ENCODE peak calls at places on chromosomes 13 and 19, in nine cellular contexts. L, Y, G, P, A, E, D, C and Z are unnamed samples.

GRCh38 chr13:111216166-111216960 is 101.3 kb downstream of the ARHGEF7 start:
- DNase-seq in L (peak; percentile 46), Y (no peak), G (peak; percentile 63), P (peak; percentile 62), A (peak; percentile 27), E (peak; percentile 60), D (peak; percentile 38), C (no peak), Z (no peak)

GRCh38 chr19:13079542-13079986 is 23.1 kb downstream of the LYL1 start:
- DNase-seq in L (no peak), Y (peak; percentile 71), G (no peak), P (no peak), A (peak; percentile 50), E (peak; percentile 64), D (peak; percentile 61), C (no peak), Z (no peak)

GRCh38 chr13:68199271-68199670 is 969.1 kb upstream of the PCDH9 start:
- DNase-seq in L (no peak), Y (no peak), G (no peak), P (no peak), A (no peak), E (no peak), D (no peak), C (no peak), Z (no peak)

GRCh38 chr13:95749545-95749944 is 72.6 kb downstream of the DNAJC3 start:
- DNase-seq in L (no peak), Y (no peak), G (no peak), P (no peak), A (no peak), E (no peak), D (no peak), C (no peak), Z (no peak)

GRCh38 chr19:11931051-11931450 is 6.1 kb downstream of the ZNF700 start:
- DNase-seq in L (no peak), Y (no peak), G (no peak), P (no peak), A (peak; percentile 48), E (no peak), D (no peak), C (no peak), Z (no peak)

GRCh38 chr13:25153736-25154135 is 18.4 kb downstream of the AMER2 start:
- DNase-seq in L (no peak), Y (no peak), G (no peak), P (no peak), A (no peak), E (no peak), D (no peak), C (no peak), Z (no peak)

GRCh38 chr19:10998045-10998533 is 37.3 kb downstream of the SMARCA4 start:
- DNase-seq in L (no peak), Y (no peak), G (no peak), P (no peak), A (peak; percentile 29), E (no peak), D (peak; percentile 74), C (no peak), Z (peak; percentile 37)

GRCh38 chr13:62337109-62337880 is 921.6 kb upstream of the PCDH20 start:
- DNase-seq in L (no peak), Y (no peak), G (no peak), P (no peak), A (no peak), E (peak; percentile 59), D (no peak), C (no peak), Z (no peak)

GRCh38 chr13:36834299-36834698 is 15.3 kb downstream of the RFXAP start:
- DNase-seq in L (no peak), Y (no peak), G (no peak), P (no peak), A (peak; percentile 71), E (no peak), D (no peak), C (no peak), Z (no peak)

GRCh38 chr13:71979616-71980015 is 112.6 kb upstream of the DACH1 start:
- DNase-seq in L (no peak), Y (no peak), G (peak; percentile 22), P (no peak), A (no peak), E (peak; percentile 8), D (no peak), C (no peak), Z (no peak)

GRCh38 chr13:100506154-100506553 is 82.4 kb downstream of the GGACT start:
- DNase-seq in L (no peak), Y (no peak), G (no peak), P (no peak), A (no peak), E (no peak), D (no peak), C (no peak), Z (no peak)

GRCh38 chr13:71695662-71696061 is 171.3 kb downstream of the DACH1 start:
- DNase-seq in L (no peak), Y (no peak), G (no peak), P (no peak), A (no peak), E (no peak), D (no peak), C (no peak), Z (no peak)

GRCh38 chr19:10855879-10856522 is 7.8 kb downstream of the C19orf38 start:
- DNase-seq in L (no peak), Y (no peak), G (no peak), P (peak; percentile 47), A (no peak), E (peak; percentile 44), D (peak; percentile 25), C (no peak), Z (no peak)

GRCh38 chr13:75889427-75889826 is 253.3 kb downstream of the LMO7 start:
- DNase-seq in L (no peak), Y (no peak), G (no peak), P (no peak), A (no peak), E (no peak), D (no peak), C (no peak), Z (no peak)

GRCh38 chr19:18674616-18675015 is 8.9 kb upstream of the CRTC1 start:
- DNase-seq in L (no peak), Y (peak; percentile 65), G (no peak), P (no peak), A (peak; percentile 14), E (no peak), D (no peak), C (no peak), Z (no peak)

GRCh38 chr13:40200273-40200978 is 466.0 kb downstream of the FOXO1 start:
- DNase-seq in L (no peak), Y (no peak), G (no peak), P (no peak), A (no peak), E (no peak), D (no peak), C (no peak), Z (no peak)

GRCh38 chr19:16117594-16118033 is 5.9 kb downstream of the RAB8A start:
- DNase-seq in L (no peak), Y (no peak), G (no peak), P (no peak), A (no peak), E (no peak), D (no peak), C (no peak), Z (no peak)
- TF ChIP-seq CTCF in L (no peak), Y (no peak), G (no peak), P (no peak), A (peak; percentile 10), E (no peak), D (no peak), C (no peak), Z (no peak)

DNA sequence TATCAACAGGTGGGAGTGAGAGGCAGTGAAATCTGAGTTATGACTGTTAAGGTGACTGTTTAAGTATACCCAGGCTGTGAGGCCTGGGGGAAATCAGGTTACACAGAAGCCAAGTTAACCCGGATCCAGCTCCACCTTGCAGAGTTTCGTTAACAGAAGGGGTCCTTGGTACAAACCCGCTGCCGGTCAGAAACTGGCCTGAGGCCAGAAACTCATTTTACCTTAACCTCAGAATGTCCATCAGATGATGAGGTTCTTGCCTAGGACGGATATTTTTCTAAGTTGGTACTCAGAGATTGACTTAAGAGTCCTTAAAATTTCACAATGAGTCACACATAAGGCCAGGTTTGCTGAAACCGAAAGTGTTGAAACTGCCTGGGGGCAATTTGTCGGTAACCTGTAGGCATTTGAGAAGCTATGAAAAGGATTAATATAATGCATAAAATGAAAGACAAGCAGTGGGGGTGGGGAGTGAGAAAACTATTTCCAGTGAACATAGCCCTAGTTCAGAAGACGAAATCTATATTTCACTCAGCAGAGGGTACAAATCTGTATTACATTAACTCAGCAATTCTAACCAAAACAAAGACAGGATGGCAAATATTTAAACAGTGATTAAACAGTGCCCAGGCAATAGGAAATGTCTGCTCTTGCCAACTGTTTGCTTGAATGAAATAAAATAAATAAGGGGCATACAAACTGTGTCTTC is 350.6 kb downstream of the KCNRG start:
- DNase-seq in L (peak; percentile 22), Y (no peak), G (no peak), P (peak; percentile 52), A (no peak), E (no peak), D (no peak), C (no peak), Z (peak; percentile 55)
- H3K4me1 ChIP-seq in L (peaks cover 5% of the 10 kb centered on the region), Y (no peaks in the 10 kb centered on the region), G (no peaks in the 10 kb centered on the region), P (peaks cover 20% of the 10 kb centered on the region), A (no peaks in the 10 kb centered on the region), E (peaks cover 3% of the 10 kb centered on the region), D (no peaks in the 10 kb centered on the region), C (no peaks in the 10 kb centered on the region), Z (no peaks in the 10 kb centered on the region)

DNA sequence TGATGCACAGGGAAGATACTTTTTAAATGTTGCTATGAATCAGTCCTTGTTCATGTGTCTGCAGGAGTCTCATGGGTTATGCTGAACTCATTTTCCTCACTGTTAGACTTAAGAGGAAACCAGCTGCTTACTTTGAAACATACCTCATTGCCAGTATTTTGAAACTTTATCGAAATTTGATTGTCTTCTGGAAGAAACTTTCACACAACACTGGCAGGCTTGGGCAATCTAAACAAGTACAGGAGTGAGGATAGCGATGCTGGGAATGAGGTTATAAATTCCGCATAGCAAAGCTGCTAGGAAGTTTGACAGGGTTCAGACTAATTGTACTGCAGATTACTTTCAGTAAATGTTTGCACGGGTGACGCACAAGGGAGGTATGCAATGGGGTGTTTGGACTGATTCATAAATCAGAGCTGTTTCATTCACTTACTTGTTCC is 245.7 kb downstream of the DNAJC15 start:
- DNase-seq in L (no peak), Y (no peak), G (peak; percentile 86), P (peak; percentile 60), A (peak; percentile 98), E (no peak), D (peak; percentile 96), C (no peak), Z (peak; percentile 57)
- H3K4me3 ChIP-seq in L (no peak overlapping the region), Y (peak overlapping the region; percentile 6), G (no peak overlapping the region), P (no peak overlapping the region), A (no peak overlapping the region), E (no peak overlapping the region), D (no peak overlapping the region), C (no peak overlapping the region), Z (no peak overlapping the region)

DNA sequence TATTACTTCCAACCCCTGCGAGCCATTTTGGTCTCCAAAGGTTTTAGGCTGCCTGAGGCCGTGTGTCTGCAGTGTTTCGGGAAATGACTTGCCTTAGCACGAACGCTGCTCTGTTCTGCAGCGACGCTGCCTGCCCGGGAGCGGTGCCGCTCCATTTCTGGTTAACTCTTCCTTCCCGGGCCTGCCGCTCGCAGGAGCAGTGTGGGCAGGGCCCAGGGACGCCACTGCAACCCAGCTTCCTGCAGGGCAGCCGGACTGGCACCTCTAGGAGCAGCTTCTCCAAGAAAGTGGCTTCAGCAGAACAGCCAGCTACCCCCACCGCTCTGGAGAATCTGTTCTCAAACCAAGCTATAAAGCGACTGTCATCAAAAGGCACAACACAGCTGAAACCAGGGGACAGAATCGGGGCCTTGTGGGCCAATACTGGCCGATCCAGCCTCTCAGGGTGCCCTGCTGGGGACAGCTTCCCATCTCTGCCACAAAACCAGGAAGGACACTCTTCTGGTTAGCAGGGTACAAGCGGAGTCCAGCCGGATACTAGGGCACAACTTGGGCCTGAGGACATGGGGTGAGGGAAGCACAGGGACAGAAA is 72.2 kb downstream of the KCTD15 start:
- DNase-seq in L (no peak), Y (peak; percentile 50), G (peak; percentile 27), P (peak; percentile 41), A (no peak), E (peak; percentile 48), D (peak; percentile 51), C (no peak), Z (no peak)
- TF ChIP-seq CTCF in L (no peak), Y (no peak), G (peak; percentile 11), P (no peak), A (no peak), E (no peak), D (no peak), C (no peak), Z (no peak)